ENCODE peak calls at places on chromosome 7, in ten cellular contexts. N, C, Q, U, S, L, H, F, R and E are unnamed samples.

GRCh38 chr7:1078985-1079384 is 8.9 kb upstream of the GPER1 start:
- DNase-seq in N (no peak), C (no peak), Q (no peak), U (no peak), S (no peak), L (no peak), H (no peak), F (no peak), R (no peak), E (no peak)

GRCh38 chr7:50970092-50970491 is 187.4 kb upstream of the GRB10 start:
- DNase-seq in N (no peak), C (no peak), Q (no peak), U (no peak), S (no peak), L (no peak), H (no peak), F (no peak), R (no peak), E (no peak)

GRCh38 chr7:22329816-22330524 is 27.0 kb downstream of the RAPGEF5 start:
- DNase-seq in N (no peak), C (no peak), Q (no peak), U (no peak), S (no peak), L (no peak), H (no peak), F (no peak), R (no peak), E (no peak)

GRCh38 chr7:130488376-130489139 is 3.3 kb upstream of the MEST start:
- DNase-seq in N (no peak), C (no peak), Q (no peak), U (peak), S (no peak), L (no peak), H (no peak), F (no peak), R (no peak), E (no peak)

GRCh38 chr7:51727441-51727840 is 410.8 kb upstream of the COBL start:
- DNase-seq in N (no peak), C (no peak), Q (no peak), U (no peak), S (no peak), L (no peak), H (no peak), F (no peak), R (no peak), E (no peak)

GRCh38 chr7:107666804-107667203 is 6.2 kb downstream of the SLC26A4 start:
- DNase-seq in N (no peak), C (no peak), Q (no peak), U (no peak), S (no peak), L (no peak), H (no peak), F (no peak), R (no peak), E (no peak)

GRCh38 chr7:150830957-150831356 is 21.4 kb upstream of the AOC1 start:
- DNase-seq in N (no peak), C (no peak), Q (no peak), U (no peak), S (no peak), L (no peak), H (no peak), F (no peak), R (no peak), E (no peak)

GRCh38 chr7:40579401-40579800 is 444.6 kb downstream of the SUGCT start:
- DNase-seq in N (no peak), C (no peak), Q (no peak), U (no peak), S (no peak), L (peak), H (no peak), F (no peak), R (peak), E (no peak)

GRCh38 chr7:68892211-68892610 is 706.1 kb upstream of the AUTS2 start:
- DNase-seq in N (no peak), C (no peak), Q (no peak), U (no peak), S (no peak), L (no peak), H (no peak), F (no peak), R (peak), E (no peak)

GRCh38 chr7:139704308-139704879 is 73.4 kb downstream of the HIPK2 start:
- DNase-seq in N (no peak), C (no peak), Q (no peak), U (no peak), S (no peak), L (no peak), H (no peak), F (no peak), R (no peak), E (no peak)

GRCh38 chr7:232571-233455 is 40.4 kb downstream of the FAM20C start:
- DNase-seq in N (no peak), C (no peak), Q (no peak), U (no peak), S (no peak), L (peak), H (no peak), F (no peak), R (peak), E (no peak)

GRCh38 chr7:133829336-133829897 is 297.7 kb upstream of the LRGUK start:
- DNase-seq in N (no peak), C (no peak), Q (no peak), U (no peak), S (no peak), L (no peak), H (no peak), F (no peak), R (peak), E (no peak)

GRCh38 chr7:135943266-135943889 is 33.8 kb downstream of the MTPN start:
- DNase-seq in N (no peak), C (no peak), Q (no peak), U (no peak), S (no peak), L (no peak), H (no peak), F (no peak), R (peak), E (no peak)

GRCh38 chr7:47498229-47499056 is 83.5 kb downstream of the TNS3 start:
- DNase-seq in N (no peak), C (no peak), Q (no peak), U (no peak), S (no peak), L (no peak), H (no peak), F (no peak), R (no peak), E (no peak)

GRCh38 chr7:13240349-13240748 is 552.9 kb downstream of the ARL4A start:
- DNase-seq in N (no peak), C (no peak), Q (no peak), U (no peak), S (no peak), L (peak), H (no peak), F (peak), R (peak), E (peak)

GRCh38 chr7:16785846-16786245 is 19.0 kb downstream of the AGR2 start:
- DNase-seq in N (no peak), C (no peak), Q (no peak), U (no peak), S (no peak), L (no peak), H (no peak), F (no peak), R (no peak), E (no peak)